ENCODE peak calls at places on chromosome 9, in eight cellular contexts. H is tibial nerve; V is MM.1S; G is mesothelial cell of epicardium; L is choroid plexus epithelial cell; Z is fibroblast of the aortic adventitia; U is CD8-positive, alpha-beta T cell; D is lung. O is an unnamed sample.

GRCh38 chr9:33132249-33132772 is 34.8 kb downstream of the B4GALT1 start:
- DNase-seq in Z (peak), H (no peak), U (no peak), G (no peak), V (no peak), L (peak), D (no peak), O (no peak)

GRCh38 chr9:75992480-75993206 is 102.2 kb downstream of the PCSK5 start:
- DNase-seq in U (no peak), H (no peak), D (no peak), L (no peak), V (no peak), Z (no peak), G (no peak), O (no peak)

GRCh38 chr9:75467141-75467540 is 378.8 kb downstream of the OSTF1 start:
- DNase-seq in H (no peak), V (no peak), L (no peak), Z (no peak), U (no peak), G (no peak), D (no peak), O (no peak)

GRCh38 chr9:100066539-100066938 is 32.3 kb downstream of the ERP44 start:
- DNase-seq in Z (peak), L (peak), U (no peak), G (no peak), H (no peak), D (no peak), V (peak), O (no peak)

GRCh38 chr9:73269430-73270101 is 117.9 kb downstream of the ANXA1 start:
- DNase-seq in H (no peak), U (no peak), V (peak), Z (peak), D (no peak), G (no peak), L (peak), O (no peak)

GRCh38 chr9:133273098-133273497 is 1.9 kb downstream of the ABO start:
- DNase-seq in U (no peak), V (no peak), Z (no peak), H (no peak), G (no peak), D (no peak), L (no peak), O (no peak)

GRCh38 chr9:959105-959504 is 17.4 kb upstream of the DMRT3 start:
- DNase-seq in H (no peak), D (no peak), V (no peak), U (no peak), G (no peak), Z (no peak), L (no peak), O (no peak)

GRCh38 chr9:111150241-111150640 is 112.0 kb upstream of the LPAR1 start:
- DNase-seq in Z (no peak), L (no peak), U (no peak), D (no peak), G (no peak), V (no peak), H (no peak), O (no peak)

GRCh38 chr9:88873635-88874034 is 117.6 kb upstream of the S1PR3 start:
- DNase-seq in U (no peak), Z (no peak), L (no peak), V (no peak), D (no peak), H (no peak), G (no peak), O (no peak)

GRCh38 chr9:97602430-97602829 is 30.7 kb downstream of the TSTD2 start:
- DNase-seq in G (no peak), L (no peak), Z (no peak), H (no peak), U (no peak), D (no peak), V (no peak), O (no peak)

GRCh38 chr9:126514037-126514821 is 99.5 kb upstream of the LMX1B start:
- DNase-seq in G (peak), D (peak), H (no peak), Z (peak), L (peak), U (peak), V (no peak), O (no peak)

GRCh38 chr9:96222132-96222531 is 79.8 kb downstream of the HSD17B3 start:
- DNase-seq in U (no peak), D (no peak), H (no peak), V (no peak), L (peak), Z (no peak), G (no peak), O (no peak)
- TF ChIP-seq CTCF in U (no peak), D (no peak), H (no peak), V (peak), L (peak), Z (peak), G (peak), O (no peak)

DNA sequence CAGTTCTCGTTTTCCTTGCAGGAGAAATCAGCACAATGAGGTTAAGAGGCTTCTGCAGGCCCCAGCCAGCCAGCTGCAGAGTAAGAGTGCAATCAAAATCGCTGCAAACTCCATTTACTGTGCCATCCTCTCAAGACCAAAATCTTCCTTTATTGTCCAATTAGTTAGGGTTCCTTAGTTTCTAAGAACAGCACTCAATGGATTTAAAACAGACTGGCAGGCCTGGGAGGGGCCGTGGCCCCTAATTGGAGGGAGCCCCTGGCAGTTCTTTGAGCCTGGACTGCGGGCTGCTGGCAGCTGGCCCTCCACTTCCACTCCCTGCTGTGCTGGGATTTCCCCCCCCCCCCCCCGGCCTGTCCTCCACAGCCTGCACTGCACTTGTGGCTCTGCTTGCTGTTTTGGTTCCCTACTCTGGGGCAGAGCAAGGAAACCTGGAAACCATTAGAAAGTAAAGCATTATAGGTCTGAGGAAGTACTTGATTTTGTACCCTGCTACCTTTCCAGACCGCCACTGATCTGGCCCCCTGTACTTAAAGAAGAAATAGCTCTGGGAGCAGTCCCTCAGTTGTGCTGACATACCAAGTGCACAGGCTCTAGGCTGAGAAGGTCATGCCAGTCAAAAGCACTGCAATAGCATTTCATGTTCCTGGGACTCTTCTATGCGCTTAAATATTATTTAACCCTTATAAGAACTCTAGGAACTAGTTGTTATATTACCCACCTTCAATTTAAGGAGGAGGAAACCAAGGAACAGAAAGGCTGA is 129.0 kb downstream of the APBA1 start:
- DNase-seq in Z (peak), V (no peak), U (no peak), L (peak), H (no peak), D (no peak), G (no peak), O (no peak)
- TF ChIP-seq CTCF in Z (no peak), V (no peak), U (no peak), L (no peak), H (no peak), D (no peak), G (no peak), O (no peak)

DNA sequence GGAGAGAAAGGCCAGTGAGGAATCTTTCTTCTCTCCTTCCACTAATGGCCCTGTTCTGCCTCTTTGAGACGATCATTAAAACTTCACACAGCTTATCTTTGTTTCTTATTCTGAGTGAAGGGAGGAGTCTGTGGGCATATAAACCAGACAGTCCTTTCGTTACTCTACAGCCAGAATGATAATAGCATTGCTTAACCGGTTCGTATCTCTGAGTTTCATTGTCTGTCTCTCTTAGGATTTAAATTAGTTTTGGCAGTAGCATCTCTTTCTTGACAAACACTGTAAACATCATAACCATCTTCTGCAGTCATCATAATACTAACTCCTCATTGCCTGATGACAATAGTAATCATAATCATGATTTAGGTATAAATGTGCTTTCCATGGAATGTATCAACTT is 618.7 kb upstream of the KLF4 start:
- DNase-seq in G (no peak), D (no peak), U (no peak), L (no peak), H (no peak), V (no peak), Z (no peak), O (no peak)
- TF ChIP-seq CTCF in G (no peak), D (no peak), U (no peak), L (no peak), H (no peak), V (no peak), Z (no peak), O (no peak)

DNA sequence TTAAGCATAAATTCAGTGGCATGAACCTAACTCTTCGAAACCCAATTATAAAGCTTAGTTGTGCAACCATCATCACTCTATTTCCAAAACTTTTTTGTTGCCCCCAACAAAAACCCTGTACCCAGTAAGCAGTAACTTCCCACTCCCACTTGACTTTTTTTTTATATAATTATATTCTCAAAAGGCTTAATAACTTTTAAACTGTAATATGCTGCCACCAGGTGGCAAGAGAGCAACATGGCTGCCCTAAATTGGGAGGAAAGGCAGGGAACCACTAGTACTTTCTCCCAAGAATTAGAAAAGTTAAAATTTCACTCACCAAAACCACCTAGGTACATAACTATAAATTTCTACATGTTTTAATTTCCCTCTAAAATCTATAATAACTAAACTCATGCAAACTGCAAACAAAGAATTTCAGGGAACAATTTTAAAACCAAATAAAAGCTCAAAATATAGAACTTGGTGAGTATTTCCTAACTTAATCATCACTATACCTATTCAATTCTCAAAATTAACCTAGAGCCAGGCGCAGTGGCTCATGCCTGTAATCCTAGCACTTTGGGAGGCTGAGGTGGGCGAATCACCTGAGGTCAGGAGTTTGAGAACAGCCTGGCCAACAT is 50.2 kb upstream of the RNF38 start:
- DNase-seq in V (peak), Z (peak), L (peak), D (no peak), H (no peak), G (no peak), U (no peak), O (peak)
- TF ChIP-seq CTCF in V (peak), Z (peak), L (peak), D (peak), H (peak), G (peak), U (peak), O (no peak)

GRCh38 chr9:130714586-130715110 is 21.1 kb downstream of the EXOSC2 start:
- DNase-seq in L (no peak), D (no peak), Z (peak), V (no peak), G (no peak), U (no peak), H (no peak), O (no peak)

GRCh38 chr9:130712564-130713285 is 19.1 kb downstream of the EXOSC2 start:
- DNase-seq in Z (peak), V (peak), H (peak), U (peak), G (peak), L (peak), D (peak), O (peak)

GRCh38 chr9:130715270-130716077 is 21.9 kb downstream of the EXOSC2 start:
- DNase-seq in G (no peak), U (no peak), V (no peak), D (no peak), H (no peak), Z (peak), L (peak), O (no peak)

GRCh38 chr9:130711469-130711868 is 17.9 kb downstream of the EXOSC2 start:
- DNase-seq in V (no peak), H (no peak), D (no peak), G (no peak), Z (no peak), L (no peak), U (no peak), O (no peak)

GRCh38 chr9:130713286-130713975 is 19.9 kb downstream of the EXOSC2 start:
- DNase-seq in U (no peak), V (no peak), L (peak), D (peak), Z (peak), G (no peak), H (no peak), O (no peak)
- TF ChIP-seq CTCF in U (no peak), V (no peak), L (no peak), D (no peak), Z (no peak), G (no peak), H (no peak), O (no peak)

DNA sequence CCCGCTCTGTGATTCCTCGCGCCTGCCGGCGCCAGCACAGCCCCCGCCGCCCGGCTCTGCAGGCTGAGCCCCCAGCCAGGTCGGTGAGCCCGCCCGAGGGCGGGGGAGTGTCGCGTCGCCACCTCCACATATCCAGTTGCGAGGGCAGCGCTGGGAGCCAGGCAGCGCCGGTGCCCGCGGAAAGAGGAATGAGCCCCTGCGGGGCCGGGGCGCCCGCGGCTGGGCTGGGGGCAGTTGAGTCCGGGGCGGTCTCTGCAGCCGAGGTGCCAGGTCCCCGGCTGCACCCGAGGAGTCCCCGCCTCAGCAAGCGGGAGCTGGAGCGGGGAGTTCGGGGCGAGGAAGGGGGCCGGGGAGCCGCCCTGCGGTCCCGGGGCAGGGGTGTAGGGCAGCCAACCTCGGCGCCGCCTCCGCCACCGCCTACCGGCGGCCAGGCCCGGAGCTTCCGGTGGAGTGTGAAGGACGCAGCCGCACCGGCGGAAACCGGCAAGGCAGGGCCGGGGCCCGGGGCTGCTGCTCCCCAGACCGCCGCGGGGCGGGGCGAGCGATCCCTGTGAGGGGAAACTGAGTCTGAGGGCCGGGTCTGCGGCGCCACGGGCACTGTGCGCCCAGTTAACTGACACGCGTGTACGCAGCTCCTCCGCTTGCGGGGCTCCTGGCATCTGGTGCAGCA is 2.3 kb upstream of the TRAF1 start:
- DNase-seq in V (peak), L (peak), H (peak), D (peak), U (peak), G (peak), Z (peak), O (peak)
- TF ChIP-seq CTCF in V (peak), L (no peak), H (peak), D (no peak), U (no peak), G (no peak), Z (no peak), O (no peak)

DNA sequence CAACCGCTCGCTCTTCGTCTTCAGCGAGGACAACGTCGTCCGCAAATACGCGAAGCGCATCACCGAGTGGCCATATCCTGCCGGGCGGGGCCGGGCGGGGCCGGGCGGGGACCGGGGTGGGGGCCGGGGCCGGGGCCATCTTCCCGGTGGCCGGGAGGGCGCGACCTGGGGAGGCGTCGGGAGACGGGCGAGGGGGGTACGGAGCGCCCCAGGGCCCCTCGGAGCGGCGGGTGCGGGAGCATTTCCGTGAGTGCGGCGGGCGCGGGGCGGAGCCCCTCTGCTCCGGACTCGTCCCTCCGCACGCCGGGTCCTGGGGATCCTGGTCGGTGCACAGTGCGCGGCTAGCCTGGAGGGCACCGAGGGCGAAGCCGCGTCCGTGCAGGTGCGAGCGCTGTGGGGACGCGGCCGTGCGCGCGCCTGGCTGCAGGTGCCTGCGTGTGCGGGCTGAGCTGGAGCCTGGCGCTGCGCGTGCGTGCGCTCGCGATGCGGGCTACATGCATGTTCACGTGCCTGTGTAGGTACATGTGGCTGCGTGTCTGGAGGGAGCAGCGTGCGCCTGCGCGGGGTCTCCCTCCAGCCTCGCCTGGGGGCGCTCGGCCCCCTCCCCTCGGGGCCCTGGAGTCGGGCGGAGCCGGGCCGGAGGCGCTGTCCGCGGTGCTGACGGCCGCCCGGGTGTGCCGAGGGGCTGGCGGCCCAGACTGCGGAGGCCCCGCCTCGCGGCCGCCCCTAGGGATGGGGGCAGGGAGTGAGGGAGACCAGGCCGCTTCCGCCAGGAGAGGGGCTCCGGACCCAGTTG is 762 bp downstream of the CACNA1B start:
- DNase-seq in L (peak), D (no peak), G (peak), Z (no peak), U (no peak), V (no peak), H (no peak), O (no peak)
- TF ChIP-seq CTCF in L (no peak), D (no peak), G (no peak), Z (no peak), U (no peak), V (no peak), H (no peak), O (no peak)

GRCh38 chr9:116855881-116856662 is 169.0 kb downstream of the TRIM32 start:
- DNase-seq in D (no peak), U (no peak), H (no peak), L (no peak), V (no peak), G (no peak), Z (peak), O (no peak)

GRCh38 chr9:116861321-116861720 is 174.2 kb downstream of the TRIM32 start:
- DNase-seq in Z (no peak), V (no peak), D (no peak), G (no peak), L (no peak), U (no peak), H (no peak), O (no peak)

GRCh38 chr9:116857321-116857720 is 170.2 kb downstream of the TRIM32 start:
- DNase-seq in G (no peak), V (no peak), U (no peak), D (no peak), L (no peak), H (no peak), Z (no peak), O (no peak)

GRCh38 chr9:116859763-116860162 is 172.7 kb downstream of the TRIM32 start:
- DNase-seq in G (no peak), H (no peak), D (no peak), V (no peak), Z (no peak), L (no peak), U (no peak), O (no peak)

GRCh38 chr9:116860509-116861120 is 173.5 kb downstream of the TRIM32 start:
- DNase-seq in D (peak), H (peak), U (no peak), V (no peak), L (peak), Z (peak), G (peak), O (peak)
- TF ChIP-seq CTCF in D (peak), H (peak), U (peak), V (peak), L (peak), Z (peak), G (peak), O (peak)